ENCODE peak calls at places on chromosomes 7 and 10, in nine cellular contexts. H is prostate gland, W is transverse colon, L is K562, Z is HCT116, S is sigmoid colon, M is HepG2, F is esophagus muscularis mucosa, P is breast epithelium. Q is an unnamed sample. For H3K4me1, the result is how much of the 10 kb centered on the place peaks cover.

GRCh38 chr7:6012355-6013104 is 3.5 kb downstream of the AIMP2 start:
- DNase-seq in S (no peak), L (no peak), H (no peak), M (no peak), F (no peak), P (no peak), Z (no peak), W (peak), Q (peak)

GRCh38 chr10:131233611-131234258 is 77.8 kb downstream of the TCERG1L start:
- DNase-seq in M (no peak), H (no peak), S (no peak), Z (no peak), P (no peak), L (no peak), F (no peak), W (no peak), Q (no peak)

GRCh38 chr7:11185179-11185578 is 211.5 kb downstream of the PHF14 start:
- DNase-seq in L (no peak), W (no peak), Z (no peak), M (no peak), S (no peak), F (no peak), H (no peak), P (no peak), Q (no peak)

GRCh38 chr7:139711991-139712753 is 65.6 kb downstream of the HIPK2 start:
- DNase-seq in S (no peak), L (no peak), W (no peak), Z (no peak), M (no peak), F (no peak), P (no peak), H (no peak), Q (no peak)

GRCh38 chr7:143415696-143416095 is 7.0 kb upstream of the EPHA1 start:
- DNase-seq in W (no peak), S (no peak), Z (no peak), H (no peak), F (no peak), L (no peak), M (no peak), P (no peak), Q (no peak)

GRCh38 chr7:74304550-74304949 is 15.3 kb downstream of the CLIP2 start:
- DNase-seq in Z (no peak), M (no peak), S (no peak), L (no peak), W (no peak), F (no peak), H (no peak), P (no peak), Q (no peak)

GRCh38 chr7:6228363-6228762 is 44.1 kb downstream of the CYTH3 start:
- DNase-seq in W (no peak), Z (no peak), P (no peak), H (no peak), M (no peak), F (no peak), S (no peak), L (peak), Q (no peak)

GRCh38 chr7:151448261-151449252 is 8.6 kb upstream of the CRYGN start:
- DNase-seq in W (peak), L (peak), M (peak), F (peak), H (peak), P (peak), Z (peak), S (peak), Q (peak)

GRCh38 chr7:51011710-51012350 is 229.1 kb upstream of the GRB10 start:
- DNase-seq in M (no peak), Z (no peak), L (no peak), F (peak), W (no peak), P (no peak), H (no peak), S (no peak), Q (no peak)

GRCh38 chr10:133018491-133018890 is 69.2 kb upstream of the ADGRA1 start:
- DNase-seq in H (no peak), L (no peak), W (no peak), P (no peak), M (no peak), Z (no peak), S (no peak), F (no peak), Q (no peak)

GRCh38 chr10:80603516-80603915 is 65.8 kb downstream of the SH2D4B start:
- DNase-seq in P (no peak), L (no peak), H (no peak), W (no peak), F (no peak), S (no peak), M (no peak), Z (no peak), Q (no peak)

GRCh38 chr7:17155529-17155928 is 142.9 kb upstream of the AHR start:
- DNase-seq in H (no peak), P (no peak), S (no peak), F (no peak), L (no peak), Z (no peak), W (no peak), M (no peak), Q (no peak)

GRCh38 chr10:3906511-3907111 is 121.6 kb upstream of the KLF6 start:
- DNase-seq in F (no peak), H (no peak), P (no peak), Z (no peak), W (peak), S (peak), M (peak), L (no peak), Q (no peak)

GRCh38 chr7:105130580-105130979 is 116.6 kb downstream of the KMT2E start:
- DNase-seq in L (peak), P (no peak), W (no peak), H (no peak), M (no peak), S (no peak), Z (no peak), F (peak), Q (no peak)

GRCh38 chr7:28419717-28420116 is 7.4 kb downstream of the CREB5 start:
- DNase-seq in H (no peak), S (peak), P (no peak), M (no peak), L (no peak), W (no peak), Z (no peak), F (no peak), Q (no peak)

GRCh38 chr7:41915861-41916260 is 213.0 kb upstream of the INHBA start:
- DNase-seq in H (no peak), Z (no peak), P (no peak), W (no peak), F (no peak), S (no peak), M (no peak), L (no peak), Q (no peak)

GRCh38 chr10:4068255-4069028 is 283.4 kb upstream of the KLF6 start:
- DNase-seq in P (no peak), L (no peak), S (no peak), Z (no peak), H (no peak), W (no peak), F (no peak), M (no peak), Q (no peak)

GRCh38 chr10:11017575-11018425 is at the start of gene CELF2:
- DNase-seq in W (peak), L (peak), H (peak), F (no peak), P (no peak), M (no peak), S (peak), Z (no peak), Q (peak)

GRCh38 chr10:103053659-103054581 is 135.8 kb downstream of the CNNM2 start:
- DNase-seq in L (peak), F (no peak), P (no peak), Z (no peak), W (peak), S (peak), H (peak), M (peak), Q (peak)

GRCh38 chr7:28301148-28301641 is 111.1 kb upstream of the CREB5 start:
- DNase-seq in P (no peak), S (peak), F (peak), H (peak), L (no peak), W (no peak), M (no peak), Z (no peak), Q (no peak)

GRCh38 chr7:79666472-79666871 is 213.0 kb upstream of the MAGI2 start:
- DNase-seq in H (no peak), Z (no peak), W (no peak), P (no peak), F (no peak), L (no peak), M (no peak), S (no peak), Q (no peak)

GRCh38 chr7:159064121-159064815 is 80.4 kb downstream of the VIPR2 start:
- DNase-seq in M (no peak), S (no peak), F (peak), L (no peak), H (no peak), P (no peak), W (no peak), Z (no peak), Q (no peak)

GRCh38 chr7:54260868-54261475 is 281.2 kb upstream of the VSTM2A start:
- DNase-seq in H (no peak), W (no peak), Z (no peak), M (no peak), L (no peak), F (no peak), P (no peak), S (no peak), Q (no peak)

GRCh38 chr7:107312418-107312817 is 143.6 kb downstream of the HBP1 start:
- DNase-seq in P (no peak), Z (no peak), S (no peak), M (no peak), L (no peak), W (no peak), H (no peak), F (no peak), Q (no peak)

GRCh38 chr7:149161241-149161848 is 14.1 kb downstream of the ZNF398 start:
- DNase-seq in L (no peak), S (no peak), F (no peak), M (no peak), Z (no peak), H (no peak), P (no peak), W (no peak), Q (no peak)

GRCh38 chr10:77176224-77176623 is 461.4 kb downstream of the KCNMA1 start:
- DNase-seq in H (no peak), L (no peak), S (no peak), F (no peak), M (no peak), P (no peak), Z (no peak), W (no peak), Q (no peak)

GRCh38 chr10:96334888-96335526 is 23.8 kb downstream of the OPALIN start:
- DNase-seq in P (no peak), W (no peak), F (no peak), H (peak), M (peak), Z (peak), L (peak), S (no peak), Q (no peak)

GRCh38 chr7:106121189-106121799 is 9.2 kb upstream of the SYPL1 start:
- DNase-seq in Z (no peak), S (no peak), W (no peak), P (no peak), H (no peak), M (no peak), L (no peak), F (no peak), Q (no peak)

GRCh38 chr7:44122529-44122928 is 819 bp downstream of the POLD2 start:
- DNase-seq in Z (no peak), H (no peak), S (no peak), L (no peak), M (no peak), W (no peak), P (no peak), F (no peak), Q (no peak)

GRCh38 chr7:44121761-44122420 is 1.5 kb downstream of the POLD2 start:
- DNase-seq in W (no peak), H (no peak), M (no peak), L (no peak), P (no peak), F (no peak), S (no peak), Z (no peak), Q (no peak)

GRCh38 chr7:44120395-44120794 is 3.0 kb downstream of the POLD2 start:
- DNase-seq in F (no peak), M (no peak), L (no peak), H (no peak), S (no peak), W (no peak), P (no peak), Z (no peak), Q (no peak)

GRCh38 chr7:44124822-44125202 is 1.5 kb upstream of the POLD2 start:
- DNase-seq in F (no peak), M (no peak), L (no peak), P (no peak), H (no peak), W (no peak), Z (no peak), S (no peak), Q (no peak)

GRCh38 chr7:44123190-44124003 is at the start of gene POLD2:
- DNase-seq in M (peak), L (peak), F (peak), W (peak), S (peak), H (peak), P (peak), Z (peak), Q (peak)
- TF ChIP-seq POLR2A in M (peak), L (peak), F (peak), W (peak), S (peak), H (peak), P (peak), Z (peak), Q (no peak)

GRCh38 chr7:135166338-135166989 is 4.0 kb downstream of the CYREN start:
- DNase-seq in Z (no peak), M (no peak), H (no peak), W (no peak), S (no peak), F (no peak), L (no peak), P (no peak), Q (no peak)

GRCh38 chr7:135168001-135168400 is 2.5 kb downstream of the CYREN start:
- DNase-seq in P (no peak), M (no peak), H (no peak), S (no peak), F (no peak), L (peak), Z (no peak), W (peak), Q (no peak)

GRCh38 chr7:135164357-135165021 is 6.0 kb downstream of the CYREN start:
- DNase-seq in Z (no peak), P (no peak), S (no peak), H (no peak), M (no peak), L (no peak), F (no peak), W (no peak), Q (no peak)

GRCh38 chr7:135167360-135167759 is 3.1 kb downstream of the CYREN start:
- DNase-seq in S (no peak), Z (no peak), L (no peak), M (no peak), H (no peak), P (no peak), W (no peak), F (no peak), Q (no peak)

DNA sequence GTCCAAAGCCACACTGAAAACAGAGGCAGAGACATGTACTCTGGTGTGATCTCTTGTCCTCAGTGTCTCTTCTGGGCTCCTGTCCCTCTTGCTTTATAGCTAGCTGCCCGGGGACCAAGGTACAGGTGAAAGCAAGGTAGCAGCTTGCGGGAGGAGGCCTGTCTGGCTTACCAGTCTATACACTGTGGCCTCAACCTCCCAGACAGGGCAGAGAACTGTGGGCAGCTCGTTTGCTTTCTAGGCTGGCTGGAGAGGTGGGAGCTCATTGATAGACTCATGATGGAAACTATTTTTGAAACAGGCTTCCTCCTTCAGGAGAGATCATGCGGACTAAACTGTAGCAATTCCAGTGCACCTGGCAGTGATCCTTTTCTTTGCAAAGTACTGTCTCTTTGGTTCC is 4.6 kb downstream of the CYREN start:
- DNase-seq in F (no peak), W (no peak), M (no peak), Z (no peak), L (no peak), P (no peak), H (no peak), S (no peak), Q (no peak)
- H3K4me1 ChIP-seq in F (half or more), W (under half), M (under half), Z (under half), L (under half), P (under half), H (under half), S (under half), Q (half or more)

DNA sequence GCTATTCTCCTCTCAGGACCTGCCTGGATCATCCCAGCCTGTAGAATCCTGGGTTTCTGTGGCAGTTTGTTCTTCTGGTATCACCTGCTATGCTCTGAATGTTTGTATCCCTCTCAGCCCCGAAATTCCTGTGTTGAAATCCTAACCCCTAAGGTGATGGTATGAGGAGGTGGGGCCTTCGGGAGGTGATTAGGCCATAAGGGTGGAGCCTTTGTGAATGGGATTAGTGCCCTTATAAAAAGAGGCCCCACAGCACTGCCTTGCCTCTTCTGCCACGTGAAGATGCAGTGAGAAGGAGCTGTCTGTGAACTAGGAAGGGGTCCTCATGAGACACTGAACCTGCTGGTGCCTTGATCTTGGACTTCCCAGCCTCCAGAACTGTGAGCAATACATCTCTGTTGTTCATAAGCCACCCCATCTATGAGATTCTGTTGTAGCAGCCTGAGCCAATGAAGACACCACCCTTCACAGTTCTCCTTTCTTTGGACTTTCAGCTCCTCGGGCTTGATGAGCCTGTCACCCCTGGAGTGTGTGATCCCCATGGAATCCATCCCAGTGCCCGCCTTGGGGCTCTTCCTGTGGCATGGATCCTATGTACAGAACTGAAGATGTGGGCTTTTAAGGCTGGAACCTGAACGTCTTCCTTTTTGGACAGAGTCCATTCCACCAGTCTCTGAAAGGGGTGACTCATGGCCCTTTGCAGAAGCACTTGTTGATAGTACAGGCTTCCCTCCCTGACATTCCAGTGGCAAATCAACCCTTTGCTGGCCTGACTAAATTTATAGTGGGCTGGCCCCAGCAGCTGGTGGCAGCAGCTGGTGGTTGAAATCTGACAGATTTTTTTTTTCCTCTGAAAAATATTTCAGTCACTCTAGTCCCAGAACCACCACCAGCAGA is 138.0 kb downstream of the TACC2 start:
- DNase-seq in F (no peak), H (peak), W (no peak), M (peak), S (peak), Z (peak), P (no peak), L (no peak), Q (no peak)
- TF ChIP-seq POLR2AphosphoS5 in F (peak), H (peak), W (peak), M (no peak), S (peak), Z (no peak), P (peak), L (no peak), Q (peak)

GRCh38 chr10:128095023-128095752 is 31.0 kb downstream of the MKI67 start:
- DNase-seq in W (peak), F (no peak), Z (peak), L (no peak), M (no peak), H (no peak), P (no peak), S (no peak), Q (no peak)

GRCh38 chr10:128096486-128097199 is 29.6 kb downstream of the MKI67 start:
- DNase-seq in L (no peak), P (no peak), M (no peak), W (no peak), F (no peak), S (no peak), Z (no peak), H (no peak), Q (no peak)

GRCh38 chr10:128098631-128099030 is 27.6 kb downstream of the MKI67 start:
- DNase-seq in Z (no peak), W (no peak), H (no peak), S (no peak), F (peak), L (no peak), P (no peak), M (no peak), Q (no peak)

GRCh38 chr10:128097783-128098182 is 28.4 kb downstream of the MKI67 start:
- DNase-seq in Z (no peak), F (no peak), P (no peak), S (no peak), W (no peak), M (no peak), H (no peak), L (no peak), Q (no peak)

GRCh38 chr10:128095753-128096469 is 30.3 kb downstream of the MKI67 start:
- DNase-seq in Z (no peak), H (no peak), F (no peak), W (no peak), S (no peak), P (no peak), L (no peak), M (no peak), Q (no peak)
- TF ChIP-seq POLR2A in Z (no peak), H (no peak), F (no peak), W (no peak), S (no peak), P (no peak), L (no peak), M (no peak), Q (no peak)

GRCh38 chr7:1458676-1459511 is at the start of gene MICALL2:
- DNase-seq in P (peak), W (peak), H (peak), S (peak), L (peak), M (peak), Z (peak), F (no peak), Q (peak)
- H3K4me1 ChIP-seq in P (under half), W (half or more), H (under half), S (half or more), L (under half), M (half or more), Z (half or more), F (half or more), Q (half or more)

GRCh38 chr10:79242620-79243152 is 104.6 kb upstream of the PPIF start:
- DNase-seq in F (no peak), H (no peak), M (no peak), S (peak), P (peak), W (peak), L (no peak), Z (no peak), Q (peak)

GRCh38 chr10:79241629-79241989 is 105.7 kb upstream of the PPIF start:
- DNase-seq in P (no peak), Z (no peak), M (no peak), H (no peak), F (no peak), S (no peak), W (no peak), L (no peak), Q (no peak)

GRCh38 chr10:79244068-79244442 is 103.2 kb upstream of the PPIF start:
- DNase-seq in M (no peak), H (no peak), F (no peak), Z (no peak), S (no peak), L (no peak), W (no peak), P (no peak), Q (no peak)

GRCh38 chr10:79243211-79244067 is 103.8 kb upstream of the PPIF start:
- DNase-seq in M (no peak), S (peak), F (no peak), L (no peak), W (peak), P (no peak), H (no peak), Z (no peak), Q (peak)

DNA sequence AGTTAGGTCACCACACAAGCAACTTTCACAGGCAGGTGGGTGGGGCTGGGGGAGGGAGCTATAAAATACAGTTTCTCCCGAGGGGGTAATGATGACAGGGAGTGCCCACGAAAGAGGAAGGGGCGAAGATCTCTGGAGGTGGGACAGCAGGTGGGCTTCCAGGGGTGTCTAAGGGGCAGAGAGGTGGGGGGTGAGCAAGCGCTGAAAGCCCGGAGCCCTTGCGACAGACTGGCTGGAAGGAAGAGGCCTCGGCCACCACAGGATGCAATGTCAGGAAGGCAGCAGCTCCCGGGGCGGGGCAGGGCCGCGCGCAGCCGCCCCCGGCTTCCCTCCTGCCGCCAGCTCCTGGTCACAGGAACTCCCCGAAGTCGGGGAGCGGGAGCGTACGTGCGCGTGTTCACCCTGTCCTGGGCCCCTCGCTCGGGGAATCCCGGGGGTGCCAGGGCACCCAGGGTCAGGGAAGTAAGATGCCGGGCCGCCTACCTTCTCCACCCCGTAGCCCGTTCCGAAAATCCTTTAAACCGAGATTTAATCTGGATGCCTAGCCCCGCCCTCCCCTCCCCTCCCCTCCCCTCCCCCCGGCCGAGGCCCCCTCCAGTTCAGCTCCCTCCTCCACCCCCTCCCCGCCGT is 105.2 kb upstream of the PPIF start:
- DNase-seq in P (no peak), L (no peak), W (peak), Z (no peak), F (no peak), S (peak), H (peak), M (no peak), Q (peak)
- TF ChIP-seq POLR2AphosphoS5 in P (no peak), L (no peak), W (no peak), Z (no peak), F (peak), S (peak), H (no peak), M (no peak), Q (peak)